ENCODE peak calls at places on chromosome 14, in five cellular contexts. K is cardiac fibroblast, Y is activated T-helper 1 cell treated with Interleukin-2 at 50 U/mL for 16 hours, O is cardiac muscle cell, N is NCI-H82. M is an unnamed sample.

GRCh38 chr14:45990252-45990651 is 661.3 kb downstream of the RPL10L start:
- DNase-seq in O (no peak), Y (no peak), K (no peak), N (peak), M (no peak)

GRCh38 chr14:101251812-101252442 is 309.4 kb upstream of the DIO3 start:
- DNase-seq in O (no peak), N (no peak), K (no peak), Y (no peak), M (no peak)

GRCh38 chr14:77043984-77044485 is 15.5 kb upstream of the IRF2BPL start:
- DNase-seq in Y (no peak), N (no peak), O (peak), K (no peak), M (no peak)

GRCh38 chr14:33401326-33401725 is 462.6 kb downstream of the NPAS3 start:
- DNase-seq in Y (no peak), O (no peak), N (no peak), K (peak), M (no peak)

GRCh38 chr14:67428501-67429031 is 16.6 kb upstream of the PLEK2 start:
- DNase-seq in Y (no peak), K (peak), O (peak), N (peak), M (no peak)

GRCh38 chr14:35385042-35385839 is 19.3 kb downstream of the NFKBIA start:
- DNase-seq in N (peak), O (peak), K (peak), Y (no peak), M (peak)

GRCh38 chr14:73988065-73988464 is 31.0 kb downstream of the ENTPD5 start:
- DNase-seq in K (no peak), Y (no peak), N (no peak), O (no peak), M (no peak)

GRCh38 chr14:80465541-80466220 is 254.4 kb upstream of the DIO2 start:
- DNase-seq in O (no peak), Y (no peak), K (peak), N (no peak), M (no peak)

GRCh38 chr14:98960617-98961013 is 311.4 kb downstream of the BCL11B start:
- DNase-seq in N (no peak), Y (no peak), O (no peak), K (no peak), M (no peak)

GRCh38 chr14:73238941-73239340 is 1.6 kb downstream of the PAPLN start:
- DNase-seq in N (no peak), Y (no peak), K (no peak), O (no peak), M (no peak)

GRCh38 chr14:24861083-24861630 is 188.8 kb downstream of the STXBP6 start:
- DNase-seq in N (no peak), O (no peak), K (peak), Y (no peak), M (no peak)

GRCh38 chr14:39230416-39230815 is 3.3 kb upstream of the MIA2 start:
- DNase-seq in N (no peak), O (no peak), K (peak), Y (no peak), M (no peak)

GRCh38 chr14:65780566-65780965 is 368.0 kb downstream of the FUT8 start:
- DNase-seq in Y (no peak), O (no peak), K (no peak), N (peak), M (no peak)

GRCh38 chr14:22122227-22123187 is 448.9 kb upstream of the OR4E1 start:
- DNase-seq in O (peak), N (no peak), K (no peak), Y (no peak), M (no peak)

GRCh38 chr14:68060198-68060597 is 240.6 kb downstream of the RAD51B start:
- DNase-seq in O (no peak), K (no peak), N (no peak), Y (no peak), M (no peak)

GRCh38 chr14:96816281-96816680 is 19.1 kb downstream of the VRK1 start:
- DNase-seq in Y (no peak), O (no peak), N (no peak), K (no peak), M (no peak)

GRCh38 chr14:78835052-78835451 is 664.9 kb downstream of the NRXN3 start:
- DNase-seq in N (peak), Y (no peak), O (peak), K (no peak), M (peak)

M was measured in WERI-Rb-1.